ENCODE peak calls at places on chromosomes 11 and 22, in four cellular contexts. A, S, T and C are unnamed samples.

GRCh38 chr22:49768077-49768476 is 59.6 kb downstream of the BRD1 start:
- DNase-seq in A (no peak), S (no peak), T (no peak), C (no peak)

GRCh38 chr11:134407923-134408322 is 4.1 kb downstream of the B3GAT1 start:
- DNase-seq in A (no peak), S (no peak), T (no peak), C (no peak)

GRCh38 chr11:87820026-87820425 is 355.2 kb downstream of the RAB38 start:
- DNase-seq in A (no peak), S (no peak), T (no peak), C (no peak)

GRCh38 chr22:40383905-40384304 is 13.5 kb downstream of the SGSM3 start:
- DNase-seq in A (no peak), S (no peak), T (no peak), C (peak)

GRCh38 chr11:36672815-36673450 is 74.9 kb upstream of the RAG2 start:
- DNase-seq in A (no peak), S (peak), T (peak), C (peak)

GRCh38 chr11:65895482-65895981 is 4.7 kb downstream of the FOSL1 start:
- DNase-seq in A (no peak), S (no peak), T (no peak), C (no peak)

GRCh38 chr22:38261478-38261803 is 11.4 kb downstream of the TMEM184B start:
- DNase-seq in A (no peak), S (no peak), T (no peak), C (no peak)

GRCh38 chr22:24164823-24165379 is 16.4 kb upstream of the SUSD2 start:
- DNase-seq in A (no peak), S (no peak), T (no peak), C (no peak)

GRCh38 chr11:18012314-18012905 is 437 bp downstream of the SERGEF start:
- DNase-seq in A (no peak), S (peak), T (peak), C (peak)

GRCh38 chr11:64298966-64299846 is 952 bp upstream of the CATSPERZ start:
- DNase-seq in A (no peak), S (no peak), T (no peak), C (no peak)

GRCh38 chr11:86523738-86524602 is 148.4 kb downstream of the ME3 start:
- DNase-seq in A (no peak), S (peak), T (peak), C (peak)

GRCh38 chr11:74754507-74755255 is 6.0 kb downstream of the RNF169 start:
- DNase-seq in A (peak), S (no peak), T (no peak), C (peak)

GRCh38 chr11:102316505-102316904 is 779 bp upstream of the BIRC3 start:
- DNase-seq in A (no peak), S (no peak), T (no peak), C (no peak)

GRCh38 chr11:90737328-90738050 is 514.6 kb upstream of the CHORDC1 start:
- DNase-seq in A (no peak), S (peak), T (no peak), C (no peak)

GRCh38 chr22:43014062-43014875 is 680 bp downstream of the PACSIN2 start:
- DNase-seq in A (no peak), S (peak), T (peak), C (no peak)

GRCh38 chr11:128669491-128669890 is 24.4 kb upstream of the FLI1 start:
- DNase-seq in A (no peak), S (no peak), T (no peak), C (peak)

GRCh38 chr11:97269527-97269926 is 879.7 kb downstream of the JRKL start:
- DNase-seq in A (no peak), S (peak), T (no peak), C (no peak)

GRCh38 chr11:30023037-30023436 is 6.2 kb upstream of the KCNA4 start:
- DNase-seq in A (no peak), S (no peak), T (no peak), C (no peak)

GRCh38 chr11:10208045-10208674 is 85.9 kb downstream of the SBF2 start:
- DNase-seq in A (peak), S (peak), T (peak), C (peak)

GRCh38 chr22:19716041-19716828 is 1.9 kb downstream of the SEPTIN5 start:
- DNase-seq in A (no peak), S (no peak), T (no peak), C (no peak)

GRCh38 chr11:33970984-33971466 is 79.1 kb upstream of the LMO2 start:
- DNase-seq in A (no peak), S (peak), T (peak), C (peak)

GRCh38 chr22:39290724-39291161 is 28.7 kb downstream of the RPL3 start:
- DNase-seq in A (no peak), S (peak), T (no peak), C (peak)

GRCh38 chr22:44676441-44677298 is 25.3 kb upstream of the PRR5 start:
- DNase-seq in A (no peak), S (peak), T (peak), C (peak)
- TF ChIP-seq POLR2A in A (no peak), S (peak), T (peak), C (no peak)

GRCh38 chr11:111945198-111945597 is 8.1 kb downstream of the DIXDC1 start:
- DNase-seq in A (no peak), S (no peak), T (no peak), C (no peak)
- TF ChIP-seq MXI1 in A (no peak), S (no peak), T (no peak), C (no peak)

GRCh38 chr11:31535479-31535878 is 25.9 kb downstream of the ELP4 start:
- DNase-seq in A (no peak), S (no peak), T (no peak), C (no peak)
- TF ChIP-seq POLR2A in A (no peak), S (no peak), T (no peak), C (no peak)

GRCh38 chr11:76783901-76784813 is 1.0 kb downstream of the TSKU start:
- DNase-seq in A (no peak), S (peak), T (peak), C (peak)
- TF ChIP-seq MXI1 in A (no peak), S (no peak), T (no peak), C (peak)